ENCODE peak calls at places on chromosomes 4 and X, in eight cellular contexts. One of them, this sample, is unnamed.
A peak's percentile ranks its signal among the peaks of the same experiment; 100 is the strongest.

GRCh38 chr4:168496834-168497233 is at the start of gene PALLD:
- DNase-seq in astrocyte of the cerebellum: peak; percentile 18
- DNase-seq in WTC11: no peak
- DNase-seq in left lung: peak; percentile 47
- DNase-seq in CD4-positive, alpha-beta T cell: no peak
- DNase-seq in esophagus squamous epithelium: no peak
- DNase-seq in neural crest cell: no peak
- DNase-seq in HFF-Myc: no peak
- DNase-seq in this sample: no peak

GRCh38 chr4:13207224-13207623 is 276.9 kb downstream of the RAB28 start:
- DNase-seq in astrocyte of the cerebellum: no peak
- DNase-seq in WTC11: no peak
- DNase-seq in left lung: no peak
- DNase-seq in CD4-positive, alpha-beta T cell: no peak
- DNase-seq in esophagus squamous epithelium: no peak
- DNase-seq in neural crest cell: no peak
- DNase-seq in HFF-Myc: no peak
- DNase-seq in this sample: no peak

GRCh38 chr4:181108237-181108636 is 1135.0 kb upstream of the TENM3 start:
- DNase-seq in astrocyte of the cerebellum: no peak
- DNase-seq in WTC11: no peak
- DNase-seq in left lung: no peak
- DNase-seq in CD4-positive, alpha-beta T cell: no peak
- DNase-seq in esophagus squamous epithelium: no peak
- DNase-seq in neural crest cell: no peak
- DNase-seq in HFF-Myc: no peak
- DNase-seq in this sample: no peak

GRCh38 chr4:16123356-16124084 is 39.7 kb upstream of the PROM1 start:
- DNase-seq in astrocyte of the cerebellum: no peak
- DNase-seq in WTC11: no peak
- DNase-seq in left lung: no peak
- DNase-seq in CD4-positive, alpha-beta T cell: no peak
- DNase-seq in esophagus squamous epithelium: no peak
- DNase-seq in neural crest cell: no peak
- DNase-seq in HFF-Myc: no peak
- DNase-seq in this sample: no peak

GRCh38 chr4:7194251-7195137 is 2.2 kb downstream of the SORCS2 start:
- DNase-seq in astrocyte of the cerebellum: no peak
- DNase-seq in WTC11: no peak
- DNase-seq in left lung: peak; percentile 74
- DNase-seq in CD4-positive, alpha-beta T cell: no peak
- DNase-seq in esophagus squamous epithelium: no peak
- DNase-seq in neural crest cell: no peak
- DNase-seq in HFF-Myc: no peak
- DNase-seq in this sample: no peak

GRCh38 chr4:74659576-74660411 is 134.5 kb downstream of the BTC start:
- DNase-seq in astrocyte of the cerebellum: peak; percentile 98
- DNase-seq in WTC11: no peak
- DNase-seq in left lung: no peak
- DNase-seq in CD4-positive, alpha-beta T cell: no peak
- DNase-seq in esophagus squamous epithelium: no peak
- DNase-seq in neural crest cell: no peak
- DNase-seq in HFF-Myc: peak; percentile 99
- DNase-seq in this sample: no peak

GRCh38 chr4:11954093-11954492 is 525.4 kb upstream of the HS3ST1 start:
- DNase-seq in astrocyte of the cerebellum: peak; percentile 1
- DNase-seq in WTC11: no peak
- DNase-seq in left lung: no peak
- DNase-seq in CD4-positive, alpha-beta T cell: no peak
- DNase-seq in esophagus squamous epithelium: no peak
- DNase-seq in neural crest cell: no peak
- DNase-seq in HFF-Myc: no peak
- DNase-seq in this sample: no peak

GRCh38 chrX:147875866-147876596 is 35.7 kb upstream of the FMR1 start:
- DNase-seq in astrocyte of the cerebellum: no peak
- DNase-seq in WTC11: no peak
- DNase-seq in left lung: no peak
- DNase-seq in CD4-positive, alpha-beta T cell: no peak
- DNase-seq in esophagus squamous epithelium: no peak
- DNase-seq in neural crest cell: no peak
- DNase-seq in HFF-Myc: no peak
- DNase-seq in this sample: no peak

GRCh38 chr4:92304073-92304472 is 307 bp downstream of the GRID2 start:
- DNase-seq in astrocyte of the cerebellum: no peak
- DNase-seq in WTC11: peak; percentile 18
- DNase-seq in left lung: no peak
- DNase-seq in CD4-positive, alpha-beta T cell: no peak
- DNase-seq in esophagus squamous epithelium: no peak
- DNase-seq in neural crest cell: no peak
- DNase-seq in HFF-Myc: no peak
- DNase-seq in this sample: no peak

GRCh38 chrX:33906971-33907370 is 225.1 kb downstream of the FAM47A start:
- DNase-seq in astrocyte of the cerebellum: no peak
- DNase-seq in WTC11: no peak
- DNase-seq in left lung: no peak
- DNase-seq in CD4-positive, alpha-beta T cell: no peak
- DNase-seq in esophagus squamous epithelium: no peak
- DNase-seq in neural crest cell: no peak
- DNase-seq in HFF-Myc: no peak
- DNase-seq in this sample: no peak

GRCh38 chrX:120365320-120365719 is 3.4 kb downstream of the ATP1B4 start:
- DNase-seq in astrocyte of the cerebellum: no peak
- DNase-seq in WTC11: peak; percentile 74
- DNase-seq in left lung: peak; percentile 32
- DNase-seq in CD4-positive, alpha-beta T cell: peak; percentile 34
- DNase-seq in esophagus squamous epithelium: no peak
- DNase-seq in neural crest cell: no peak
- DNase-seq in HFF-Myc: no peak
- DNase-seq in this sample: no peak

GRCh38 chrX:39866229-39866628 is 231.5 kb downstream of the BCOR start:
- DNase-seq in astrocyte of the cerebellum: no peak
- DNase-seq in WTC11: no peak
- DNase-seq in left lung: no peak
- DNase-seq in CD4-positive, alpha-beta T cell: no peak
- DNase-seq in esophagus squamous epithelium: no peak
- DNase-seq in neural crest cell: no peak
- DNase-seq in HFF-Myc: no peak
- DNase-seq in this sample: no peak

GRCh38 chrX:10393899-10394298 is 226.5 kb downstream of the MID1 start:
- DNase-seq in astrocyte of the cerebellum: no peak
- DNase-seq in WTC11: no peak
- DNase-seq in left lung: no peak
- DNase-seq in CD4-positive, alpha-beta T cell: no peak
- DNase-seq in esophagus squamous epithelium: no peak
- DNase-seq in neural crest cell: no peak
- DNase-seq in HFF-Myc: no peak
- DNase-seq in this sample: no peak

GRCh38 chr4:98745372-98745771 is 87.0 kb upstream of the TSPAN5 start:
- DNase-seq in astrocyte of the cerebellum: no peak
- DNase-seq in WTC11: peak; percentile 18
- DNase-seq in left lung: no peak
- DNase-seq in CD4-positive, alpha-beta T cell: no peak
- DNase-seq in esophagus squamous epithelium: no peak
- DNase-seq in neural crest cell: no peak
- DNase-seq in HFF-Myc: no peak
- DNase-seq in this sample: no peak

GRCh38 chr4:186999676-187000075 is 276.0 kb upstream of the FAT1 start:
- DNase-seq in astrocyte of the cerebellum: no peak
- DNase-seq in WTC11: no peak
- DNase-seq in left lung: no peak
- DNase-seq in CD4-positive, alpha-beta T cell: no peak
- DNase-seq in esophagus squamous epithelium: no peak
- DNase-seq in neural crest cell: no peak
- DNase-seq in HFF-Myc: no peak
- DNase-seq in this sample: no peak

GRCh38 chr4:3192827-3193226 is 56.1 kb upstream of the MSANTD1 start:
- DNase-seq in astrocyte of the cerebellum: no peak
- DNase-seq in WTC11: no peak
- DNase-seq in left lung: no peak
- DNase-seq in CD4-positive, alpha-beta T cell: no peak
- DNase-seq in esophagus squamous epithelium: no peak
- DNase-seq in neural crest cell: no peak
- DNase-seq in HFF-Myc: no peak
- DNase-seq in this sample: no peak

GRCh38 chrX:102833136-102833535 is 103.9 kb upstream of the RAB40AL start:
- DNase-seq in astrocyte of the cerebellum: no peak
- DNase-seq in WTC11: no peak
- DNase-seq in left lung: no peak
- DNase-seq in CD4-positive, alpha-beta T cell: no peak
- DNase-seq in esophagus squamous epithelium: no peak
- DNase-seq in neural crest cell: no peak
- DNase-seq in HFF-Myc: no peak
- DNase-seq in this sample: no peak

DNA sequence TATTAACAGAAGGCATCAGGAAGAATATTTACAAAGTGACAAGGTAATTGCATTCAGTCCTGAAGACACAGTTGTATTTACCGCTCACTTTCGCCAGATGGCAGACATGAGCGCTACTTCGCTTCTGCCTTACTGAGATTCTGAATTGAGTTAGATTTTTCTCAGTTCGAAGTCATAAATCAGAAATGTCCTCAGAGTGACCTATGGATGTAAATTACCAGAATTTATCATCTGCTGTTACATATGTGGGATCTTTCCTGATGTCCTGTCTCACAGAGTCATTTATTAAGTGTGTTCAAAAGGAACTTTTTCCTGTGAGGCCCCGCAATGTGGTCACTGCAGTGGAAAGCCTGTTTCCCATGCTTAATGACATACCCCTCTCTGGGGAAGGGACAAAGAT is 97.3 kb upstream of the DCLK2 start:
- DNase-seq in astrocyte of the cerebellum: peak; percentile 35
- DNase-seq in WTC11: peak; percentile 60
- DNase-seq in left lung: no peak
- DNase-seq in CD4-positive, alpha-beta T cell: peak; percentile 29
- DNase-seq in esophagus squamous epithelium: no peak
- DNase-seq in neural crest cell: peak; percentile 62
- DNase-seq in HFF-Myc: peak; percentile 65
- DNase-seq in this sample: peak; percentile 57
- TF ChIP-seq CTCF in astrocyte of the cerebellum: peak; percentile 85
- TF ChIP-seq CTCF in WTC11: peak; percentile 60
- TF ChIP-seq CTCF in left lung: peak; percentile 74
- TF ChIP-seq CTCF in CD4-positive, alpha-beta T cell: peak; percentile 77
- TF ChIP-seq CTCF in esophagus squamous epithelium: peak; percentile 65
- TF ChIP-seq CTCF in neural crest cell: peak; percentile 83
- TF ChIP-seq CTCF in HFF-Myc: peak; percentile 73
- TF ChIP-seq CTCF in this sample: peak; percentile 72

GRCh38 chr4:26323807-26324206 is 3.0 kb downstream of the RBPJ start:
- DNase-seq in astrocyte of the cerebellum: peak; percentile 44
- DNase-seq in WTC11: no peak
- DNase-seq in left lung: no peak
- DNase-seq in CD4-positive, alpha-beta T cell: no peak
- DNase-seq in esophagus squamous epithelium: no peak
- DNase-seq in neural crest cell: no peak
- DNase-seq in HFF-Myc: no peak
- DNase-seq in this sample: no peak

GRCh38 chr4:26326791-26327190 is 6.0 kb downstream of the RBPJ start:
- DNase-seq in astrocyte of the cerebellum: peak; percentile 91
- DNase-seq in WTC11: no peak
- DNase-seq in left lung: no peak
- DNase-seq in CD4-positive, alpha-beta T cell: no peak
- DNase-seq in esophagus squamous epithelium: no peak
- DNase-seq in neural crest cell: no peak
- DNase-seq in HFF-Myc: peak; percentile 57
- DNase-seq in this sample: no peak

GRCh38 chr4:26321326-26322276 is 787 bp downstream of the RBPJ start:
- DNase-seq in astrocyte of the cerebellum: no peak
- DNase-seq in WTC11: peak; percentile 42
- DNase-seq in left lung: peak; percentile 51
- DNase-seq in CD4-positive, alpha-beta T cell: peak; percentile 24
- DNase-seq in esophagus squamous epithelium: no peak
- DNase-seq in neural crest cell: peak; percentile 43
- DNase-seq in HFF-Myc: no peak
- DNase-seq in this sample: peak; percentile 49

GRCh38 chr4:26322349-26322748 is 1.5 kb downstream of the RBPJ start:
- DNase-seq in astrocyte of the cerebellum: no peak
- DNase-seq in WTC11: no peak
- DNase-seq in left lung: no peak
- DNase-seq in CD4-positive, alpha-beta T cell: no peak
- DNase-seq in esophagus squamous epithelium: no peak
- DNase-seq in neural crest cell: no peak
- DNase-seq in HFF-Myc: no peak
- DNase-seq in this sample: no peak

GRCh38 chr4:26325191-26325590 is 4.4 kb downstream of the RBPJ start:
- DNase-seq in astrocyte of the cerebellum: peak; percentile 47
- DNase-seq in WTC11: no peak
- DNase-seq in left lung: no peak
- DNase-seq in CD4-positive, alpha-beta T cell: no peak
- DNase-seq in esophagus squamous epithelium: no peak
- DNase-seq in neural crest cell: no peak
- DNase-seq in HFF-Myc: no peak
- DNase-seq in this sample: no peak
- TF ChIP-seq CTCF in astrocyte of the cerebellum: peak; percentile 63
- TF ChIP-seq CTCF in WTC11: no peak
- TF ChIP-seq CTCF in left lung: no peak
- TF ChIP-seq CTCF in CD4-positive, alpha-beta T cell: peak; percentile 61
- TF ChIP-seq CTCF in esophagus squamous epithelium: no peak
- TF ChIP-seq CTCF in neural crest cell: peak; percentile 52
- TF ChIP-seq CTCF in HFF-Myc: peak; percentile 45
- TF ChIP-seq CTCF in this sample: no peak

GRCh38 chrX:47958943-47959342 is 44.8 kb downstream of the ZNF182 start:
- DNase-seq in astrocyte of the cerebellum: no peak
- DNase-seq in WTC11: no peak
- DNase-seq in left lung: no peak
- DNase-seq in CD4-positive, alpha-beta T cell: no peak
- DNase-seq in esophagus squamous epithelium: no peak
- DNase-seq in neural crest cell: no peak
- DNase-seq in HFF-Myc: no peak
- DNase-seq in this sample: no peak
- TF ChIP-seq CTCF in astrocyte of the cerebellum: no peak
- TF ChIP-seq CTCF in WTC11: no peak
- TF ChIP-seq CTCF in left lung: no peak
- TF ChIP-seq CTCF in CD4-positive, alpha-beta T cell: peak; percentile 34
- TF ChIP-seq CTCF in esophagus squamous epithelium: no peak
- TF ChIP-seq CTCF in neural crest cell: peak; percentile 17
- TF ChIP-seq CTCF in HFF-Myc: peak; percentile 9
- TF ChIP-seq CTCF in this sample: no peak

GRCh38 chr4:4477796-4478195 is 64.1 kb downstream of the STX18 start:
- DNase-seq in astrocyte of the cerebellum: no peak
- DNase-seq in WTC11: no peak
- DNase-seq in left lung: no peak
- DNase-seq in CD4-positive, alpha-beta T cell: no peak
- DNase-seq in esophagus squamous epithelium: no peak
- DNase-seq in neural crest cell: no peak
- DNase-seq in HFF-Myc: no peak
- DNase-seq in this sample: no peak

GRCh38 chr4:4480205-4480604 is 61.6 kb downstream of the STX18 start:
- DNase-seq in astrocyte of the cerebellum: no peak
- DNase-seq in WTC11: no peak
- DNase-seq in left lung: no peak
- DNase-seq in CD4-positive, alpha-beta T cell: no peak
- DNase-seq in esophagus squamous epithelium: no peak
- DNase-seq in neural crest cell: no peak
- DNase-seq in HFF-Myc: no peak
- DNase-seq in this sample: no peak

GRCh38 chr4:4479366-4479765 is 62.5 kb downstream of the STX18 start:
- DNase-seq in astrocyte of the cerebellum: no peak
- DNase-seq in WTC11: no peak
- DNase-seq in left lung: no peak
- DNase-seq in CD4-positive, alpha-beta T cell: no peak
- DNase-seq in esophagus squamous epithelium: no peak
- DNase-seq in neural crest cell: no peak
- DNase-seq in HFF-Myc: no peak
- DNase-seq in this sample: no peak

GRCh38 chr4:4481394-4482000 is 60.4 kb downstream of the STX18 start:
- DNase-seq in astrocyte of the cerebellum: peak; percentile 51
- DNase-seq in WTC11: no peak
- DNase-seq in left lung: no peak
- DNase-seq in CD4-positive, alpha-beta T cell: no peak
- DNase-seq in esophagus squamous epithelium: no peak
- DNase-seq in neural crest cell: no peak
- DNase-seq in HFF-Myc: no peak
- DNase-seq in this sample: no peak

GRCh38 chr4:4480685-4481393 is 61.0 kb downstream of the STX18 start:
- DNase-seq in astrocyte of the cerebellum: no peak
- DNase-seq in WTC11: no peak
- DNase-seq in left lung: no peak
- DNase-seq in CD4-positive, alpha-beta T cell: no peak
- DNase-seq in esophagus squamous epithelium: no peak
- DNase-seq in neural crest cell: peak; percentile 34
- DNase-seq in HFF-Myc: no peak
- DNase-seq in this sample: no peak
- TF ChIP-seq CTCF in astrocyte of the cerebellum: peak; percentile 49
- TF ChIP-seq CTCF in WTC11: no peak
- TF ChIP-seq CTCF in left lung: peak; percentile 17
- TF ChIP-seq CTCF in CD4-positive, alpha-beta T cell: no peak
- TF ChIP-seq CTCF in esophagus squamous epithelium: peak; percentile 24
- TF ChIP-seq CTCF in neural crest cell: peak; percentile 64
- TF ChIP-seq CTCF in HFF-Myc: peak; percentile 55
- TF ChIP-seq CTCF in this sample: peak; percentile 47

This sample was measured in mesothelial cell of epicardium.